ENCODE peak calls at places on chromosomes 12 and 14, in nine cellular contexts. One of them, this sample, is unnamed. For H3K4me1, the result is how much of the 10 kb centered on the place peaks cover.

GRCh38 chr12:24066865-24067264 is 117.4 kb upstream of the SOX5 start:
- DNase-seq in pancreas: no peak
- DNase-seq in HCT116: no peak
- DNase-seq in left lung: no peak
- DNase-seq in small intestine: no peak
- DNase-seq in left ventricle myocardium inferior: no peak
- DNase-seq in mucosa of descending colon: no peak
- DNase-seq in PC-3: peak
- DNase-seq in A549: no peak
- DNase-seq in this sample: no peak

GRCh38 chr14:35050652-35051051 is 4.6 kb downstream of the FAM177A1 start:
- DNase-seq in pancreas: no peak
- DNase-seq in HCT116: no peak
- DNase-seq in left lung: no peak
- DNase-seq in small intestine: no peak
- DNase-seq in left ventricle myocardium inferior: no peak
- DNase-seq in mucosa of descending colon: no peak
- DNase-seq in PC-3: peak
- DNase-seq in A549: peak
- DNase-seq in this sample: no peak

GRCh38 chr14:41597647-41598046 is 9.0 kb upstream of the LRFN5 start:
- DNase-seq in pancreas: no peak
- DNase-seq in HCT116: no peak
- DNase-seq in left lung: peak
- DNase-seq in small intestine: no peak
- DNase-seq in left ventricle myocardium inferior: no peak
- DNase-seq in mucosa of descending colon: peak
- DNase-seq in PC-3: no peak
- DNase-seq in A549: no peak
- DNase-seq in this sample: no peak

GRCh38 chr12:93200291-93200917 is 177.3 kb upstream of the NUDT4 start:
- DNase-seq in pancreas: no peak
- DNase-seq in HCT116: no peak
- DNase-seq in left lung: no peak
- DNase-seq in small intestine: no peak
- DNase-seq in left ventricle myocardium inferior: no peak
- DNase-seq in mucosa of descending colon: no peak
- DNase-seq in PC-3: no peak
- DNase-seq in A549: no peak
- DNase-seq in this sample: no peak

GRCh38 chr12:22121224-22121623 is 75.2 kb downstream of the CMAS start:
- DNase-seq in pancreas: no peak
- DNase-seq in HCT116: peak
- DNase-seq in left lung: peak
- DNase-seq in small intestine: peak
- DNase-seq in left ventricle myocardium inferior: no peak
- DNase-seq in mucosa of descending colon: no peak
- DNase-seq in PC-3: peak
- DNase-seq in A549: peak
- DNase-seq in this sample: no peak

GRCh38 chr14:54487771-54488170 is 1.0 kb downstream of the GMFB start:
- DNase-seq in pancreas: no peak
- DNase-seq in HCT116: no peak
- DNase-seq in left lung: no peak
- DNase-seq in small intestine: peak
- DNase-seq in left ventricle myocardium inferior: no peak
- DNase-seq in mucosa of descending colon: no peak
- DNase-seq in PC-3: peak
- DNase-seq in A549: peak
- DNase-seq in this sample: no peak

GRCh38 chr12:64088431-64089349 is 133.4 kb downstream of the KICS2 start:
- DNase-seq in pancreas: no peak
- DNase-seq in HCT116: peak
- DNase-seq in left lung: no peak
- DNase-seq in small intestine: peak
- DNase-seq in left ventricle myocardium inferior: peak
- DNase-seq in mucosa of descending colon: no peak
- DNase-seq in PC-3: peak
- DNase-seq in A549: peak
- DNase-seq in this sample: peak

GRCh38 chr12:14454098-14454907 is 88.8 kb downstream of the ATF7IP start:
- DNase-seq in pancreas: no peak
- DNase-seq in HCT116: peak
- DNase-seq in left lung: no peak
- DNase-seq in small intestine: peak
- DNase-seq in left ventricle myocardium inferior: no peak
- DNase-seq in mucosa of descending colon: no peak
- DNase-seq in PC-3: peak
- DNase-seq in A549: peak
- DNase-seq in this sample: peak

GRCh38 chr12:45707241-45707857 is 22.2 kb upstream of the ARID2 start:
- DNase-seq in pancreas: no peak
- DNase-seq in HCT116: no peak
- DNase-seq in left lung: no peak
- DNase-seq in small intestine: no peak
- DNase-seq in left ventricle myocardium inferior: no peak
- DNase-seq in mucosa of descending colon: no peak
- DNase-seq in PC-3: no peak
- DNase-seq in A549: no peak
- DNase-seq in this sample: no peak

GRCh38 chr14:93305708-93306418 is 27.0 kb downstream of the BTBD7 start:
- DNase-seq in pancreas: no peak
- DNase-seq in HCT116: no peak
- DNase-seq in left lung: no peak
- DNase-seq in small intestine: no peak
- DNase-seq in left ventricle myocardium inferior: no peak
- DNase-seq in mucosa of descending colon: no peak
- DNase-seq in PC-3: no peak
- DNase-seq in A549: no peak
- DNase-seq in this sample: no peak

GRCh38 chr12:129719426-129719825 is 184.4 kb downstream of the TMEM132D start:
- DNase-seq in pancreas: no peak
- DNase-seq in HCT116: no peak
- DNase-seq in left lung: no peak
- DNase-seq in small intestine: no peak
- DNase-seq in left ventricle myocardium inferior: no peak
- DNase-seq in mucosa of descending colon: no peak
- DNase-seq in PC-3: no peak
- DNase-seq in A549: no peak
- DNase-seq in this sample: no peak

GRCh38 chr14:29601559-29602109 is 326.0 kb downstream of the PRKD1 start:
- DNase-seq in pancreas: no peak
- DNase-seq in HCT116: no peak
- DNase-seq in left lung: no peak
- DNase-seq in small intestine: no peak
- DNase-seq in left ventricle myocardium inferior: no peak
- DNase-seq in mucosa of descending colon: no peak
- DNase-seq in PC-3: no peak
- DNase-seq in A549: no peak
- DNase-seq in this sample: no peak

GRCh38 chr14:23237772-23238594 is at the start of gene RNF212B:
- DNase-seq in pancreas: peak
- DNase-seq in HCT116: peak
- DNase-seq in left lung: peak
- DNase-seq in small intestine: peak
- DNase-seq in left ventricle myocardium inferior: peak
- DNase-seq in mucosa of descending colon: peak
- DNase-seq in PC-3: peak
- DNase-seq in A549: peak
- DNase-seq in this sample: no peak

GRCh38 chr12:108895220-108895802 is 15.4 kb downstream of the DAO start:
- DNase-seq in pancreas: no peak
- DNase-seq in HCT116: no peak
- DNase-seq in left lung: no peak
- DNase-seq in small intestine: no peak
- DNase-seq in left ventricle myocardium inferior: no peak
- DNase-seq in mucosa of descending colon: no peak
- DNase-seq in PC-3: no peak
- DNase-seq in A549: no peak
- DNase-seq in this sample: no peak

GRCh38 chr14:100862277-100862676 is 36.4 kb downstream of the MEG3 start:
- DNase-seq in pancreas: no peak
- DNase-seq in HCT116: no peak
- DNase-seq in left lung: peak
- DNase-seq in small intestine: no peak
- DNase-seq in left ventricle myocardium inferior: peak
- DNase-seq in mucosa of descending colon: peak
- DNase-seq in PC-3: no peak
- DNase-seq in A549: no peak
- DNase-seq in this sample: no peak

GRCh38 chr12:15677696-15678095 is 111.5 kb downstream of the EPS8 start:
- DNase-seq in pancreas: no peak
- DNase-seq in HCT116: no peak
- DNase-seq in left lung: no peak
- DNase-seq in small intestine: no peak
- DNase-seq in left ventricle myocardium inferior: no peak
- DNase-seq in mucosa of descending colon: no peak
- DNase-seq in PC-3: no peak
- DNase-seq in A549: no peak
- DNase-seq in this sample: no peak

GRCh38 chr14:31926123-31926522 is 151.0 kb upstream of the ARHGAP5 start:
- DNase-seq in pancreas: no peak
- DNase-seq in HCT116: peak
- DNase-seq in left lung: no peak
- DNase-seq in small intestine: peak
- DNase-seq in left ventricle myocardium inferior: no peak
- DNase-seq in mucosa of descending colon: no peak
- DNase-seq in PC-3: peak
- DNase-seq in A549: peak
- DNase-seq in this sample: no peak

GRCh38 chr14:76267322-76268012 is 108.5 kb upstream of the ESRRB start:
- DNase-seq in pancreas: peak
- DNase-seq in HCT116: no peak
- DNase-seq in left lung: peak
- DNase-seq in small intestine: peak
- DNase-seq in left ventricle myocardium inferior: peak
- DNase-seq in mucosa of descending colon: peak
- DNase-seq in PC-3: no peak
- DNase-seq in A549: no peak
- DNase-seq in this sample: peak

GRCh38 chr12:105220150-105220928 is 15.6 kb downstream of the APPL2 start:
- DNase-seq in pancreas: no peak
- DNase-seq in HCT116: no peak
- DNase-seq in left lung: no peak
- DNase-seq in small intestine: no peak
- DNase-seq in left ventricle myocardium inferior: no peak
- DNase-seq in mucosa of descending colon: no peak
- DNase-seq in PC-3: no peak
- DNase-seq in A549: no peak
- DNase-seq in this sample: no peak

GRCh38 chr12:105222326-105222655 is 13.7 kb downstream of the APPL2 start:
- DNase-seq in pancreas: no peak
- DNase-seq in HCT116: no peak
- DNase-seq in left lung: no peak
- DNase-seq in small intestine: no peak
- DNase-seq in left ventricle myocardium inferior: no peak
- DNase-seq in mucosa of descending colon: no peak
- DNase-seq in PC-3: no peak
- DNase-seq in A549: no peak
- DNase-seq in this sample: no peak

GRCh38 chr12:105222726-105223357 is 13.1 kb downstream of the APPL2 start:
- DNase-seq in pancreas: no peak
- DNase-seq in HCT116: no peak
- DNase-seq in left lung: no peak
- DNase-seq in small intestine: no peak
- DNase-seq in left ventricle myocardium inferior: no peak
- DNase-seq in mucosa of descending colon: no peak
- DNase-seq in PC-3: no peak
- DNase-seq in A549: no peak
- DNase-seq in this sample: no peak

GRCh38 chr12:105220929-105221290 is 15.1 kb downstream of the APPL2 start:
- DNase-seq in pancreas: no peak
- DNase-seq in HCT116: no peak
- DNase-seq in left lung: no peak
- DNase-seq in small intestine: peak
- DNase-seq in left ventricle myocardium inferior: no peak
- DNase-seq in mucosa of descending colon: no peak
- DNase-seq in PC-3: peak
- DNase-seq in A549: no peak
- DNase-seq in this sample: no peak

GRCh38 chr12:105221588-105222325 is 14.2 kb downstream of the APPL2 start:
- DNase-seq in pancreas: no peak
- DNase-seq in HCT116: no peak
- DNase-seq in left lung: no peak
- DNase-seq in small intestine: no peak
- DNase-seq in left ventricle myocardium inferior: no peak
- DNase-seq in mucosa of descending colon: no peak
- DNase-seq in PC-3: no peak
- DNase-seq in A549: no peak
- DNase-seq in this sample: no peak
- H3K4me1 ChIP-seq in pancreas: under half
- H3K4me1 ChIP-seq in HCT116: under half
- H3K4me1 ChIP-seq in left lung: under half
- H3K4me1 ChIP-seq in small intestine: under half
- H3K4me1 ChIP-seq in left ventricle myocardium inferior: half or more
- H3K4me1 ChIP-seq in mucosa of descending colon: under half
- H3K4me1 ChIP-seq in PC-3: under half
- H3K4me1 ChIP-seq in A549: under half
- H3K4me1 ChIP-seq in this sample: under half

GRCh38 chr14:104794099-104794498 is 1.4 kb downstream of the AKT1 start:
- DNase-seq in pancreas: no peak
- DNase-seq in HCT116: no peak
- DNase-seq in left lung: peak
- DNase-seq in small intestine: peak
- DNase-seq in left ventricle myocardium inferior: no peak
- DNase-seq in mucosa of descending colon: peak
- DNase-seq in PC-3: peak
- DNase-seq in A549: peak
- DNase-seq in this sample: no peak
- H3K4me1 ChIP-seq in pancreas: under half
- H3K4me1 ChIP-seq in HCT116: under half
- H3K4me1 ChIP-seq in left lung: under half
- H3K4me1 ChIP-seq in small intestine: under half
- H3K4me1 ChIP-seq in left ventricle myocardium inferior: half or more
- H3K4me1 ChIP-seq in mucosa of descending colon: under half
- H3K4me1 ChIP-seq in PC-3: under half
- H3K4me1 ChIP-seq in A549: under half
- H3K4me1 ChIP-seq in this sample: half or more

GRCh38 chr12:89453579-89453978 is 71.0 kb downstream of the GALNT4 start:
- DNase-seq in pancreas: no peak
- DNase-seq in HCT116: no peak
- DNase-seq in left lung: no peak
- DNase-seq in small intestine: no peak
- DNase-seq in left ventricle myocardium inferior: no peak
- DNase-seq in mucosa of descending colon: no peak
- DNase-seq in PC-3: no peak
- DNase-seq in A549: peak
- DNase-seq in this sample: no peak
- H3K4me1 ChIP-seq in pancreas: under half
- H3K4me1 ChIP-seq in HCT116: under half
- H3K4me1 ChIP-seq in left lung: under half
- H3K4me1 ChIP-seq in small intestine: under half
- H3K4me1 ChIP-seq in left ventricle myocardium inferior: under half
- H3K4me1 ChIP-seq in mucosa of descending colon: under half
- H3K4me1 ChIP-seq in PC-3: under half
- H3K4me1 ChIP-seq in A549: under half
- H3K4me1 ChIP-seq in this sample: under half

DNA sequence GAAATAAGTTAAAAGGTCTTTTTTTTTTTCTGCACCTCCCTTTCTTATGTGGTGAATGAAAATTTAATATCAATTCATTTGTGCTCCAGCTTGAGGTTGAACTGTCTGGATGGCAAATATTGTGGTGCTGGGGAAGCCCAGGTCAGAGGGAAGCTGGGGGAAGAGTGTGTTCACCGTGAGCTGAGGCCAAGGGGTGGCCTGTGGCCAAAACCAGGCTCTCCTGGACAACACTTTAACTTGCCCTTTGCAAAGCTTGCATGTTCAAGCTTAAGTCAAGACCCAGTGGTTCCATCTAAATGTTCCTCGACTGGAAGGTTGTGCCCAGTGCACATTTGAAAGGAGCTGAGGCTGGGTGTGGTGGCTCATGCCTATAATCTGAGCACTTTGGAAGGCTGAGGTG is 28.8 kb downstream of the DRAM1 start:
- DNase-seq in pancreas: no peak
- DNase-seq in HCT116: no peak
- DNase-seq in left lung: no peak
- DNase-seq in small intestine: no peak
- DNase-seq in left ventricle myocardium inferior: no peak
- DNase-seq in mucosa of descending colon: no peak
- DNase-seq in PC-3: no peak
- DNase-seq in A549: no peak
- DNase-seq in this sample: no peak
- H3K4me1 ChIP-seq in pancreas: under half
- H3K4me1 ChIP-seq in HCT116: under half
- H3K4me1 ChIP-seq in left lung: under half
- H3K4me1 ChIP-seq in small intestine: under half
- H3K4me1 ChIP-seq in left ventricle myocardium inferior: under half
- H3K4me1 ChIP-seq in mucosa of descending colon: under half
- H3K4me1 ChIP-seq in PC-3: under half
- H3K4me1 ChIP-seq in A549: under half
- H3K4me1 ChIP-seq in this sample: under half